ENCODE peak calls at places on chromosomes 13 and 19, in six cellular contexts. S is GOT3; E is stomach; Y is non-pigmented ciliary epithelial cell; P is activated T-helper 2 cell treated with anti-CD3 and anti-CD28 coated beads, Interferon-gamma antibody, Interleukin-2, Interleukin-4, amounts not matched to agents 10 μg/mL and 5 μg/mL and 100 μg/mL, durations not matched to agents 14 hours and 24 hours and 36 hours; H is activated T-helper 1 cell treated with anti-CD3 and anti-CD28 coated beads, Interleukin-2, amount 50 U/mL, for 16 hours. R is an unnamed sample.

GRCh38 chr19:29517412-29517811 is 8.4 kb upstream of the VSTM2B start:
- DNase-seq in S (no peak), E (no peak), Y (no peak), P (no peak), H (no peak), R (no peak)

GRCh38 chr19:24166055-24166454 is 79.1 kb downstream of the ZNF254 start:
- DNase-seq in S (no peak), E (no peak), Y (peak), P (no peak), H (no peak), R (no peak)

GRCh38 chr19:18292460-18292809 is 11.0 kb upstream of the JUND start:
- DNase-seq in S (no peak), E (no peak), Y (no peak), P (peak), H (no peak), R (no peak)

GRCh38 chr13:27401210-27401609 is 23.2 kb upstream of the GTF3A start:
- DNase-seq in S (no peak), E (no peak), Y (no peak), P (no peak), H (no peak), R (no peak)

GRCh38 chr19:13604902-13605586 is 98.8 kb upstream of the CACNA1A start:
- DNase-seq in S (no peak), E (no peak), Y (no peak), P (no peak), H (no peak), R (no peak)

GRCh38 chr13:79782541-79783216 is 301.7 kb downstream of the NDFIP2 start:
- DNase-seq in S (no peak), E (peak), Y (peak), P (no peak), H (no peak), R (no peak)

GRCh38 chr19:39737351-39737750 is 478 bp downstream of the CLC start:
- DNase-seq in S (no peak), E (no peak), Y (no peak), P (no peak), H (no peak), R (no peak)

GRCh38 chr19:45772912-45773311 is 3.9 kb upstream of the SIX5 start:
- DNase-seq in S (no peak), E (no peak), Y (no peak), P (no peak), H (no peak), R (no peak)

GRCh38 chr13:99289674-99290337 is 17.4 kb downstream of the GPR183 start:
- DNase-seq in S (no peak), E (no peak), Y (no peak), P (no peak), H (no peak), R (no peak)